ENCODE peak calls at places on chromosomes 7 and 10, in four cellular contexts. One of them, this sample, is unnamed.
A peak's percentile ranks its signal among the peaks of the same experiment; 100 is the strongest.

GRCh38 chr10:132329565-132330485 is 2.2 kb upstream of the LRRC27 start:
- DNase-seq in stomach: no peak
- DNase-seq in breast epithelium: no peak
- DNase-seq in prostate gland: no peak
- DNase-seq in this sample: no peak

GRCh38 chr7:75881436-75882095 is 2.7 kb downstream of the RHBDD2 start:
- DNase-seq in stomach: no peak
- DNase-seq in breast epithelium: no peak
- DNase-seq in prostate gland: no peak
- DNase-seq in this sample: no peak

GRCh38 chr10:91185239-91185875 is 35.1 kb upstream of the PCGF5 start:
- DNase-seq in stomach: no peak
- DNase-seq in breast epithelium: no peak
- DNase-seq in prostate gland: no peak
- DNase-seq in this sample: no peak

GRCh38 chr10:119219747-119220320 is 12.5 kb downstream of the GRK5 start:
- DNase-seq in stomach: no peak
- DNase-seq in breast epithelium: no peak
- DNase-seq in prostate gland: no peak
- DNase-seq in this sample: no peak

GRCh38 chr7:91055219-91055618 is 209.0 kb upstream of the FZD1 start:
- DNase-seq in stomach: no peak
- DNase-seq in breast epithelium: no peak
- DNase-seq in prostate gland: no peak
- DNase-seq in this sample: no peak

GRCh38 chr7:15345216-15345615 is 216.6 kb downstream of the AGMO start:
- DNase-seq in stomach: no peak
- DNase-seq in breast epithelium: no peak
- DNase-seq in prostate gland: no peak
- DNase-seq in this sample: no peak

GRCh38 chr7:66847879-66848810 is 72.9 kb upstream of the TMEM248 start:
- DNase-seq in stomach: no peak
- DNase-seq in breast epithelium: no peak
- DNase-seq in prostate gland: no peak
- DNase-seq in this sample: no peak

GRCh38 chr7:32577421-32577820 is 82.1 kb downstream of the AVL9 start:
- DNase-seq in stomach: no peak
- DNase-seq in breast epithelium: no peak
- DNase-seq in prostate gland: no peak
- DNase-seq in this sample: no peak

GRCh38 chr10:620417-620816 is 69.1 kb downstream of the DIP2C start:
- DNase-seq in stomach: no peak
- DNase-seq in breast epithelium: no peak
- DNase-seq in prostate gland: no peak
- DNase-seq in this sample: no peak

GRCh38 chr10:97589479-97589878 is at the start of gene C10orf62:
- DNase-seq in stomach: no peak
- DNase-seq in breast epithelium: no peak
- DNase-seq in prostate gland: no peak
- DNase-seq in this sample: no peak

GRCh38 chr10:124647421-124648130 is 96.6 kb downstream of the FAM53B start:
- DNase-seq in stomach: peak; percentile 65
- DNase-seq in breast epithelium: no peak
- DNase-seq in prostate gland: no peak
- DNase-seq in this sample: no peak

GRCh38 chr7:106536079-106536478 is 124.9 kb downstream of the CCDC71L start:
- DNase-seq in stomach: no peak
- DNase-seq in breast epithelium: no peak
- DNase-seq in prostate gland: no peak
- DNase-seq in this sample: no peak

GRCh38 chr7:1459930-1460756 is 873 bp upstream of the MICALL2 start:
- DNase-seq in stomach: no peak
- DNase-seq in breast epithelium: no peak
- DNase-seq in prostate gland: peak; percentile 33
- DNase-seq in this sample: no peak

GRCh38 chr10:69092959-69093850 is 5.3 kb downstream of the SRGN start:
- DNase-seq in stomach: peak; percentile 88
- DNase-seq in breast epithelium: peak; percentile 74
- DNase-seq in prostate gland: peak; percentile 75
- DNase-seq in this sample: no peak

GRCh38 chr10:77844713-77845454 is 81.7 kb downstream of the DLG5 start:
- DNase-seq in stomach: no peak
- DNase-seq in breast epithelium: peak; percentile 77
- DNase-seq in prostate gland: peak; percentile 79
- DNase-seq in this sample: no peak

GRCh38 chr7:90192876-90193765 is 18.4 kb upstream of the STEAP2 start:
- DNase-seq in stomach: no peak
- DNase-seq in breast epithelium: no peak
- DNase-seq in prostate gland: no peak
- DNase-seq in this sample: no peak

GRCh38 chr7:29891766-29892165 is 85.5 kb downstream of the WIPF3 start:
- DNase-seq in stomach: no peak
- DNase-seq in breast epithelium: no peak
- DNase-seq in prostate gland: no peak
- DNase-seq in this sample: no peak

GRCh38 chr10:90227259-90227658 is 525.9 kb downstream of the KIF20B start:
- DNase-seq in stomach: no peak
- DNase-seq in breast epithelium: no peak
- DNase-seq in prostate gland: no peak
- DNase-seq in this sample: no peak

GRCh38 chr7:90425376-90425775 is 22.1 kb downstream of the CLDN12 start:
- DNase-seq in stomach: no peak
- DNase-seq in breast epithelium: no peak
- DNase-seq in prostate gland: no peak
- DNase-seq in this sample: no peak

GRCh38 chr7:1963575-1963974 is 269.2 kb downstream of the MAD1L1 start:
- DNase-seq in stomach: no peak
- DNase-seq in breast epithelium: no peak
- DNase-seq in prostate gland: no peak
- DNase-seq in this sample: no peak

GRCh38 chr7:3176112-3176836 is 124.8 kb upstream of the SDK1 start:
- DNase-seq in stomach: no peak
- DNase-seq in breast epithelium: no peak
- DNase-seq in prostate gland: no peak
- DNase-seq in this sample: no peak

GRCh38 chr7:113698556-113699220 is 220.1 kb downstream of the PPP1R3A start:
- DNase-seq in stomach: no peak
- DNase-seq in breast epithelium: no peak
- DNase-seq in prostate gland: no peak
- DNase-seq in this sample: no peak

GRCh38 chr7:114082934-114083647 is 164.3 kb upstream of the PPP1R3A start:
- DNase-seq in stomach: no peak
- DNase-seq in breast epithelium: no peak
- DNase-seq in prostate gland: no peak
- DNase-seq in this sample: no peak

GRCh38 chr7:139737221-139738100 is 40.3 kb downstream of the HIPK2 start:
- DNase-seq in stomach: no peak
- DNase-seq in breast epithelium: no peak
- DNase-seq in prostate gland: no peak
- DNase-seq in this sample: peak; percentile 75

GRCh38 chr7:2002561-2003450 is 229.9 kb downstream of the MAD1L1 start:
- DNase-seq in stomach: no peak
- DNase-seq in breast epithelium: no peak
- DNase-seq in prostate gland: no peak
- DNase-seq in this sample: no peak

GRCh38 chr7:64755881-64756280 is 38.3 kb upstream of the ZNF138 start:
- DNase-seq in stomach: no peak
- DNase-seq in breast epithelium: no peak
- DNase-seq in prostate gland: no peak
- DNase-seq in this sample: no peak

GRCh38 chr7:114989531-114989930 is 67.6 kb downstream of the MDFIC start:
- DNase-seq in stomach: no peak
- DNase-seq in breast epithelium: no peak
- DNase-seq in prostate gland: no peak
- DNase-seq in this sample: no peak

GRCh38 chr7:101916041-101916800 is 98.8 kb downstream of the CUX1 start:
- DNase-seq in stomach: no peak
- DNase-seq in breast epithelium: no peak
- DNase-seq in prostate gland: no peak
- DNase-seq in this sample: no peak
- H3K27ac ChIP-seq in stomach: no peak overlapping the region
- H3K27ac ChIP-seq in breast epithelium: no peak overlapping the region
- H3K27ac ChIP-seq in prostate gland: no peak overlapping the region
- H3K27ac ChIP-seq in this sample: no peak overlapping the region

GRCh38 chr7:156275292-156275691 is 365.3 kb upstream of the RNF32 start:
- DNase-seq in stomach: no peak
- DNase-seq in breast epithelium: no peak
- DNase-seq in prostate gland: no peak
- DNase-seq in this sample: no peak
- H3K27me3 ChIP-seq in stomach: no peaks in the 10 kb centered on the region
- H3K27me3 ChIP-seq in breast epithelium: no peaks in the 10 kb centered on the region
- H3K27me3 ChIP-seq in prostate gland: no peaks in the 10 kb centered on the region
- H3K27me3 ChIP-seq in this sample: no peaks in the 10 kb centered on the region

DNA sequence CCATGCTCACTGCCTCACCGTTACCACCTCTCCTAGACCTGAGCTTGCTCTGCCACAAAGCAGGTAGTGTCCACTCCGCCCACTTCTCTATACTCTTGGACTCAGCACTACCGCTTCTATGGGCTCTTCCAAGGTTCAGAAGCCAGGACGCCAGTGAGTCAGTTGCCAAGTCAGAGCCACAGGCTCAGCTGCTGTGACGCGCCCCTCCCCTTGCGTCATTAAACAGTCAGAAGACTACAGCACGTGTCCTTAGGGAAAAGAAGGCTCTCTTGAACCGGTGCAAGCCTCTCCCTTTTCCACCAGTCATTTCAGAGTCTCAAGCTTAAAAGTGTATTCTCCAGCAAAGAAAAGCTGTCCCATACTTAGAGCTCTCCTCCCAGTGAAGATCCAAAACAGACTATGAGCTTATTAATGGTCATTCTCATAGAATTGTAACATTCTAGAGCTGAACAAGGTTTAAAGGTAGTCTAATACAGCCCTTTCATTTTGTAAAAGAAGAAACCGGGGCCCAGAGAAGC is 41.0 kb upstream of the MET start:
- DNase-seq in stomach: peak; percentile 86
- DNase-seq in breast epithelium: peak; percentile 87
- DNase-seq in prostate gland: no peak
- DNase-seq in this sample: no peak
- TF ChIP-seq POLR2A in stomach: no peak
- TF ChIP-seq POLR2A in breast epithelium: no peak
- TF ChIP-seq POLR2A in prostate gland: no peak
- TF ChIP-seq POLR2A in this sample: no peak

GRCh38 chr7:96303686-96304443 is 18.0 kb downstream of the SLC25A13 start:
- DNase-seq in stomach: no peak
- DNase-seq in breast epithelium: no peak
- DNase-seq in prostate gland: peak; percentile 31
- DNase-seq in this sample: no peak

GRCh38 chr7:96300487-96300886 is 21.4 kb downstream of the SLC25A13 start:
- DNase-seq in stomach: no peak
- DNase-seq in breast epithelium: no peak
- DNase-seq in prostate gland: no peak
- DNase-seq in this sample: no peak

GRCh38 chr7:96304573-96304972 is 17.3 kb downstream of the SLC25A13 start:
- DNase-seq in stomach: no peak
- DNase-seq in breast epithelium: no peak
- DNase-seq in prostate gland: no peak
- DNase-seq in this sample: no peak

GRCh38 chr7:96300981-96301380 is 20.9 kb downstream of the SLC25A13 start:
- DNase-seq in stomach: no peak
- DNase-seq in breast epithelium: no peak
- DNase-seq in prostate gland: no peak
- DNase-seq in this sample: no peak

GRCh38 chr7:96303105-96303685 is 18.7 kb downstream of the SLC25A13 start:
- DNase-seq in stomach: peak; percentile 56
- DNase-seq in breast epithelium: no peak
- DNase-seq in prostate gland: peak; percentile 38
- DNase-seq in this sample: no peak
- H3K27ac ChIP-seq in stomach: peak overlapping the region; percentile 54
- H3K27ac ChIP-seq in breast epithelium: peak overlapping the region; percentile 56
- H3K27ac ChIP-seq in prostate gland: peak overlapping the region; percentile 66
- H3K27ac ChIP-seq in this sample: no peak overlapping the region

DNA sequence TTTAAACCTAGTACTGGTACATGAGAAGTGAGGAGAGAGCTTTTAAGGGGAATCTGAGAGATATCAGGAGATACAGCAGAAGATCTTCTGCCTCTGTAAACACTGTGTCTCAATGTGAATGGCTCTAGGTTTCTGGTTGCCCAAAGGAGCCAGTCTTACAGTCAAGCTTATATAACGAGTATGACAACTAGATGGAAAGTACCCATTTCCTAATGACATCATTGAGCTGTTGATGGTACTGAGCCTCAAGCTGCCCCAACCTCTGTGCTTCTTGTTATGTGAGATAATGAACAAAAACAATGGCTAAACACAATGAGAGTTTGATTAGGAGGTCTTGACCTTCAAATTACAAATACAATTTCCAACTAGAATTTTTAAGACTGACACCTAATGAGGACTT is 451.5 kb downstream of the SORCS1 start:
- DNase-seq in stomach: no peak
- DNase-seq in breast epithelium: no peak
- DNase-seq in prostate gland: no peak
- DNase-seq in this sample: no peak
- H3K27me3 ChIP-seq in stomach: no peaks in the 10 kb centered on the region
- H3K27me3 ChIP-seq in breast epithelium: no peaks in the 10 kb centered on the region
- H3K27me3 ChIP-seq in prostate gland: no peaks in the 10 kb centered on the region
- H3K27me3 ChIP-seq in this sample: no peaks in the 10 kb centered on the region

GRCh38 chr7:44565795-44566559 is 7.7 kb downstream of the DDX56 start:
- DNase-seq in stomach: no peak
- DNase-seq in breast epithelium: no peak
- DNase-seq in prostate gland: no peak
- DNase-seq in this sample: no peak

GRCh38 chr7:44565097-44565794 is 8.5 kb downstream of the DDX56 start:
- DNase-seq in stomach: peak; percentile 73
- DNase-seq in breast epithelium: peak; percentile 52
- DNase-seq in prostate gland: peak; percentile 56
- DNase-seq in this sample: no peak

GRCh38 chr7:44563171-44563679 is 10.5 kb downstream of the DDX56 start:
- DNase-seq in stomach: no peak
- DNase-seq in breast epithelium: no peak
- DNase-seq in prostate gland: no peak
- DNase-seq in this sample: no peak

GRCh38 chr7:44566680-44567079 is 7.0 kb downstream of the DDX56 start:
- DNase-seq in stomach: no peak
- DNase-seq in breast epithelium: no peak
- DNase-seq in prostate gland: no peak
- DNase-seq in this sample: no peak

GRCh38 chr7:44564606-44565005 is 9.1 kb downstream of the DDX56 start:
- DNase-seq in stomach: no peak
- DNase-seq in breast epithelium: no peak
- DNase-seq in prostate gland: no peak
- DNase-seq in this sample: no peak
- TF ChIP-seq POLR2A in stomach: no peak
- TF ChIP-seq POLR2A in breast epithelium: no peak
- TF ChIP-seq POLR2A in prostate gland: no peak
- TF ChIP-seq POLR2A in this sample: no peak

DNA sequence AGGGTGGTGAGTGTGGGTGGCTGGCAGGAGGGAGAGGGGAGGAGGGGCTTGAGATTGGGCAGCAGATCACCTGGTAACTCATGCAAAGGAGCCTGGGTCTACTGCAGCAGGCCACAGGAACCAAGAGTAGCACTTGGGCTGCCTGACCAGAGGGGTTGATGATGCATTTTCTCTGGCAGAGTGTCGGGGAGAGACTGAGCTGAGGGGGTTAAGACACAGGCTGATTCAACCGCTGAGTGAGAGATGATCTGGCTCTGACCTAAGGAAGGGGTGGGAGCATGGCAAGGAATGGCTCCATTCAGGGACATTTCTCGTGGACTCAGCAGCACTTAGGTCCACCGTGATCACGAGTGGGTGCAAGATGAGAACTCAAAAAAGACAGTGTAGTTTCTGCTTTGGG is 115.5 kb upstream of the STK17A start:
- DNase-seq in stomach: no peak
- DNase-seq in breast epithelium: no peak
- DNase-seq in prostate gland: no peak
- DNase-seq in this sample: no peak
- H3K27ac ChIP-seq in stomach: no peak overlapping the region
- H3K27ac ChIP-seq in breast epithelium: peak overlapping the region; percentile 25
- H3K27ac ChIP-seq in prostate gland: no peak overlapping the region
- H3K27ac ChIP-seq in this sample: no peak overlapping the region